ENCODE peak calls at places on chromosome 7, in six cellular contexts. A is testis, J is adipocyte, F is heart right ventricle, Y is tibial artery, Q is endothelial cell of umbilical vein. G is an unnamed sample. For H3K4me1, the result is how much of the 10 kb centered on the place peaks cover.

GRCh38 chr7:95101422-95101821 is 194.0 kb downstream of the PPP1R9A start:
- DNase-seq in Q (no peak), Y (no peak), F (no peak), A (no peak), J (no peak), G (no peak)

GRCh38 chr7:103141753-103142404 is 7.0 kb downstream of the NAPEPLD start:
- DNase-seq in Q (peak), Y (no peak), J (no peak), F (no peak), A (no peak), G (no peak)

GRCh38 chr7:136890379-136890778 is 21.9 kb downstream of the CHRM2 start:
- DNase-seq in F (no peak), Q (no peak), J (peak), Y (no peak), A (no peak), G (no peak)

GRCh38 chr7:28036748-28037147 is 143.8 kb downstream of the JAZF1 start:
- DNase-seq in A (no peak), Q (no peak), J (peak), F (no peak), Y (no peak), G (no peak)

GRCh38 chr7:22720791-22721786 is 5.9 kb upstream of the IL6 start:
- DNase-seq in F (no peak), Q (no peak), J (no peak), A (no peak), Y (no peak), G (no peak)

GRCh38 chr7:485188-486081 is 34.2 kb downstream of the PDGFA start:
- DNase-seq in F (peak), Y (peak), Q (no peak), A (no peak), J (no peak), G (peak)

GRCh38 chr7:66043681-66044497 is 31.7 kb upstream of the ASL start:
- DNase-seq in F (peak), Y (no peak), A (peak), Q (peak), J (peak), G (peak)

GRCh38 chr7:117871778-117872538 is 1.3 kb downstream of the CTTNBP2 start:
- DNase-seq in Y (peak), Q (no peak), J (peak), A (peak), F (peak), G (peak)

GRCh38 chr7:140349172-140349771 is 49.1 kb downstream of the SLC37A3 start:
- DNase-seq in A (no peak), Q (peak), F (no peak), J (no peak), Y (no peak), G (no peak)

GRCh38 chr7:7151285-7151684 is 31.1 kb upstream of the C1GALT1 start:
- DNase-seq in J (no peak), Y (no peak), A (no peak), Q (no peak), F (no peak), G (no peak)

GRCh38 chr7:150368884-150369739 is 490 bp downstream of the REPIN1 start:
- DNase-seq in J (peak), Y (peak), A (peak), Q (peak), F (peak), G (peak)

GRCh38 chr7:128033246-128033645 is 2.0 kb upstream of the LRRC4 start:
- DNase-seq in Q (no peak), Y (no peak), J (no peak), A (no peak), F (no peak), G (no peak)

GRCh38 chr7:155576416-155576815 is 30.1 kb upstream of the CNPY1 start:
- DNase-seq in J (no peak), Y (peak), Q (no peak), F (no peak), A (no peak), G (no peak)

GRCh38 chr7:100583132-100584045 is 2.5 kb downstream of the LRCH4 start:
- DNase-seq in Q (peak), J (no peak), F (peak), A (peak), Y (peak), G (peak)

GRCh38 chr7:40356871-40357676 is 222.3 kb downstream of the SUGCT start:
- DNase-seq in Q (no peak), J (peak), F (no peak), A (no peak), Y (no peak), G (no peak)

GRCh38 chr7:142431491-142431890 is 173.6 kb upstream of the PRSS58 start:
- DNase-seq in Q (no peak), A (no peak), F (no peak), Y (no peak), J (no peak), G (no peak)

GRCh38 chr7:5514440-5515035 is 90.9 kb upstream of the TNRC18 start:
- DNase-seq in J (peak), A (no peak), F (no peak), Q (no peak), Y (no peak), G (no peak)

GRCh38 chr7:137508437-137509175 is 165.1 kb upstream of the PTN start:
- DNase-seq in Q (peak), F (no peak), J (peak), Y (no peak), A (no peak), G (no peak)

GRCh38 chr7:103771294-103771693 is 218.2 kb downstream of the RELN start:
- DNase-seq in A (no peak), Q (no peak), J (no peak), Y (no peak), F (no peak), G (no peak)

GRCh38 chr7:27112960-27113949 is 10.8 kb upstream of the HOXA2 start:
- DNase-seq in A (no peak), Y (peak), J (no peak), Q (peak), F (no peak), G (peak)

GRCh38 chr7:42678315-42678714 is 233.6 kb downstream of the C7orf25 start:
- DNase-seq in Y (no peak), Q (no peak), A (no peak), F (no peak), J (peak), G (no peak)

GRCh38 chr7:31751726-31752125 is 64.7 kb downstream of the PPP1R17 start:
- DNase-seq in Q (no peak), F (no peak), J (no peak), A (no peak), Y (no peak), G (no peak)

DNA sequence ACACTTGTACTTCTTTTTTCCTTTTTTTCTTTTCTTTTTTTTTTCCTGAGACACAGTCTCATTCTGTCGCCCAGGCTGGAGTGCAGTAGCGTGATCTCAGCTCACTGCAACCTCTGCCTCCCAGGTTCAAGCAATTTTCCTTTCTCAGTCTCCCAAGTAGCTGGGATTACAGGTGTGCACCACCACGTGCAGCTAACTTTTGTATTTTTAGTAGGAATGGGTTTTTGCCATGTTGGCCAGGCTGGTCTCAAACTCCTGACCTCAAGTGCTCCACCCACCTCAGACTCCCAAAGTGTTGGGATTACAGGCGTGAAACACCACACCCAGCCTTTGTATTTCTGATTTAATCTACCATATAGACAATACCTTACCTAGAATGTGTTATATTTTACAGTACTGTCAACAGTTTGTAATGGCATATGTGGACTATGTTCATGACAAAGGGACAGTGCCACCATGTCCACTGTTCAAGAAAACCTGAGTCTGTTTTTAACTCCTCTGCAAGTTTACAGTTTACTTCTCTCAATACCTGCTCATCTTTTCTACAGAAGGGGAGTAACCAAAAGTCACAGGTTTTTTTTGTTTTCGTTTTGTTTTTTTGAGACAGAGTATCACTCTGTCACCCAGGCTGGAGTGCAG is 223.8 kb upstream of the KLF14 start:
- DNase-seq in J (no peak), F (no peak), Q (no peak), Y (no peak), A (no peak), G (no peak)
- H3K4me1 ChIP-seq in J (half or more), F (half or more), Q (under half), Y (under half), A (under half), G (under half)

GRCh38 chr7:106597014-106597413 is 63.9 kb downstream of the CCDC71L start:
- DNase-seq in F (no peak), Q (no peak), A (no peak), J (no peak), Y (no peak), G (no peak)
- H3K4me1 ChIP-seq in F (under half), Q (under half), A (under half), J (under half), Y (under half), G (under half)

GRCh38 chr7:105030447-105030846 is 16.4 kb downstream of the KMT2E start:
- DNase-seq in F (no peak), J (no peak), Y (no peak), Q (no peak), A (no peak), G (no peak)
- H3K4me1 ChIP-seq in F (half or more), J (under half), Y (under half), Q (under half), A (under half), G (under half)

GRCh38 chr7:30148951-30149459 is 14.2 kb downstream of the MTURN start:
- DNase-seq in A (no peak), Q (no peak), J (no peak), F (no peak), Y (no peak), G (no peak)

GRCh38 chr7:30146127-30146612 is 11.4 kb downstream of the MTURN start:
- DNase-seq in Q (no peak), J (no peak), Y (no peak), A (no peak), F (no peak), G (no peak)

GRCh38 chr7:30148426-30148825 is 13.6 kb downstream of the MTURN start:
- DNase-seq in Y (no peak), A (no peak), J (no peak), Q (no peak), F (no peak), G (no peak)

GRCh38 chr7:30147223-30147622 is 12.4 kb downstream of the MTURN start:
- DNase-seq in Q (no peak), A (no peak), Y (no peak), F (no peak), J (no peak), G (no peak)

GRCh38 chr7:30147785-30148184 is 13.0 kb downstream of the MTURN start:
- DNase-seq in Y (no peak), A (no peak), J (no peak), F (no peak), Q (no peak), G (no peak)
- H3K4me1 ChIP-seq in Y (under half), A (under half), J (under half), F (under half), Q (under half), G (under half)

DNA sequence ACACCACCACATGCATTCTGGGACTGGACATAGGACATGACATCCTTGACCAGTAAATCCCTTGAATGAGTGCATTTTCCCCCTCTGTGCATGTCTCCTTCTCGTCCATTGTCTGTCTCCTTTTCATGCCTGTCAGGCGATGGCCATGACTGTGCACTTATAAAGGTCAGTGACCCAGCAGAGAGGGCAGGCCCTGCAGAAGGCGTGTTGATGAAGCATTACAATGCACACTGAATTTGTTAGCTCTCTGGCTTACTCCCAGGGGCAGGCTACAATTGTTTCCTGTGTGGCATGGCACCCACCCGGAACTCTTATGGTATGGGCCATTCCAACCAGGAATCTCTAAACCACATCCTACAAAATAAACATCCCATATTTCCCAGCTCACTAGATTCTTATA is 71.1 kb downstream of the SAMD9 start:
- DNase-seq in A (no peak), Y (no peak), Q (no peak), F (no peak), J (no peak), G (no peak)
- H3K4me1 ChIP-seq in A (under half), Y (under half), Q (under half), F (under half), J (under half), G (under half)